ENCODE peak calls at places on chromosomes 16 and 17, in six cellular contexts. R is hepatocyte, V is GM23338, C is HCT116, O is GM23248, L is OCI-LY7. Y is an unnamed sample.
A peak's percentile ranks its signal among the peaks of the same experiment; 100 is the strongest.

GRCh38 chr17:10844667-10845387 is 6.9 kb upstream of the PIRT start:
- DNase-seq in R (peak; percentile 90), O (peak; percentile 77), C (peak; percentile 48), V (peak; percentile 87), L (peak; percentile 70), Y (peak; percentile 81)

GRCh38 chr16:83952940-83953795 is at the start of gene OSGIN1:
- DNase-seq in L (peak; percentile 33), C (peak; percentile 93), O (peak; percentile 99), R (peak; percentile 96), V (peak; percentile 54), Y (peak; percentile 59)

GRCh38 chr17:56020369-56020768 is 132.9 kb upstream of the ANKFN1 start:
- DNase-seq in L (no peak), R (no peak), O (no peak), C (no peak), V (no peak), Y (no peak)

GRCh38 chr17:12603566-12603965 is 62.1 kb upstream of the MYOCD start:
- DNase-seq in O (no peak), L (no peak), V (no peak), C (no peak), R (no peak), Y (no peak)

GRCh38 chr16:65878347-65878746 is 488.1 kb upstream of the CDH5 start:
- DNase-seq in L (no peak), V (no peak), R (no peak), C (no peak), O (no peak), Y (no peak)

GRCh38 chr16:88593064-88593463 is 22.9 kb downstream of the ZC3H18 start:
- DNase-seq in R (no peak), V (no peak), O (no peak), C (no peak), L (no peak), Y (no peak)

GRCh38 chr16:27550582-27550920 is 607 bp downstream of the KATNIP start:
- DNase-seq in L (no peak), C (no peak), R (no peak), O (no peak), V (no peak), Y (no peak)

GRCh38 chr16:66274335-66275110 is 92.0 kb upstream of the CDH5 start:
- DNase-seq in V (no peak), L (peak; percentile 31), C (peak; percentile 32), R (peak; percentile 41), O (peak; percentile 57), Y (no peak)

GRCh38 chr17:19727466-19728113 is 11.2 kb upstream of the SLC47A2 start:
- DNase-seq in C (no peak), V (no peak), R (peak; percentile 74), L (no peak), O (peak; percentile 89), Y (no peak)

GRCh38 chr16:88907768-88908167 is 41.3 kb upstream of the PABPN1L start:
- DNase-seq in L (no peak), C (no peak), R (no peak), V (no peak), O (peak; percentile 51), Y (no peak)

GRCh38 chr17:49029841-49030240 is 32.7 kb downstream of the IGF2BP1 start:
- DNase-seq in R (no peak), C (no peak), L (no peak), O (no peak), V (no peak), Y (no peak)

GRCh38 chr16:1713933-1714332 is 7.9 kb downstream of the MAPK8IP3 start:
- DNase-seq in C (no peak), R (no peak), V (peak; percentile 63), O (no peak), L (peak; percentile 65), Y (no peak)

GRCh38 chr16:86010680-86011141 is 111.7 kb downstream of the IRF8 start:
- DNase-seq in C (no peak), V (no peak), O (no peak), R (no peak), L (no peak), Y (no peak)

GRCh38 chr17:79413591-79413990 is 197.3 kb downstream of the RBFOX3 start:
- DNase-seq in L (no peak), O (no peak), C (no peak), V (no peak), R (no peak), Y (no peak)

GRCh38 chr17:31680126-31680525 is 178.9 kb downstream of the COPRS start:
- DNase-seq in R (no peak), V (no peak), O (no peak), L (no peak), C (no peak), Y (no peak)

GRCh38 chr17:74678541-74678940 is 34.2 kb downstream of the CD300LF start:
- DNase-seq in V (no peak), O (no peak), C (no peak), R (no peak), L (no peak), Y (no peak)

GRCh38 chr17:44557653-44558285 is 485 bp downstream of the FZD2 start:
- DNase-seq in R (peak; percentile 68), C (no peak), V (peak; percentile 64), O (peak; percentile 85), L (no peak), Y (peak; percentile 79)

GRCh38 chr17:42585353-42585752 is 7.8 kb upstream of the PSMC3IP start:
- DNase-seq in C (no peak), V (no peak), L (no peak), O (no peak), R (no peak), Y (no peak)

GRCh38 chr17:2028737-2029136 is 1.2 kb upstream of the DPH1 start:
- DNase-seq in L (no peak), C (no peak), V (no peak), R (no peak), O (no peak), Y (no peak)

GRCh38 chr17:2025622-2026309 is 632 bp upstream of the RTN4RL1 start:
- DNase-seq in V (peak; percentile 78), O (peak; percentile 80), L (no peak), C (no peak), R (peak; percentile 86), Y (peak; percentile 74)

GRCh38 chr17:2025220-2025621 is at the start of gene RTN4RL1:
- DNase-seq in C (peak; percentile 74), V (peak; percentile 72), O (peak; percentile 62), R (peak; percentile 61), L (peak; percentile 22), Y (peak; percentile 81)

GRCh38 chr17:2028234-2028614 is 1.7 kb upstream of the DPH1 start:
- DNase-seq in L (no peak), V (no peak), C (no peak), R (no peak), O (no peak), Y (no peak)

DNA sequence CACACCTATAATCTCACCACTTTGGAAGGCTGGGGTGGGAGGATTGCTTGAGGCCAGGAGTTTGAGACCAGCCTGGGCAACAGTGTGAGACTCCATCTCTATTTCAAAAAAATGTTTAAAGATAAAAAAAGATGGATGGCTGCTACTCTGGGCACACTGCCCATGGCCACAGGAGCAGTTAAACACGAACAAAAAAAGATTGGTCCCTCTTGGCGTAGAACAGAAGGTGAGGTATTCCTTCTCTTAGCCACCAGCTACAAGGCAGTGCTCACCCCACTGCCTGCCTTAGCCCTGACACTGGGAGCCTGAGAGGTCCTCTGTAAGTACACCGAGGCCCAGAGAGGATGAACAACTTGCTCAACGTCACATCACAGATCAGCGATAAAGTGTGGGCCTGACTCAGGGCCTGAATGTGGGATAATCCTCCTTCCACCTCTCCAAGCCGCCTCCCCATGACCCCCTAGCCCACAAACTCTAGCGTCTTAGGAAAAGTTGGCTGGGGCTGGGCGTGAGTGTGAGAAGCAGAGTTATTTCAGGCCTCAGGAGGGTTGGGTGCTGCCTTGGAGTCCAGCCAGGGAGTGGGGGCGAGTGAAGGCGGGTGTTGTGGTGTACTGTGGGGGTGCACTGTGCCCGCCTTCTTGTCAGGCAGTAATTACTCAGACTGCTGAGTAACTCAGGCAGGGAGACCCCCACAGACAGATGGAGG is 2.3 kb upstream of the DPH1 start:
- DNase-seq in V (no peak), C (no peak), L (no peak), R (no peak), O (no peak), Y (no peak)
- H3K4me1 ChIP-seq in V (peaks cover 4% of the 10 kb centered on the region), C (peaks cover 37% of the 10 kb centered on the region), L (peaks cover 18% of the 10 kb centered on the region), R (peaks cover 23% of the 10 kb centered on the region), O (peaks cover 12% of the 10 kb centered on the region), Y (peaks cover 23% of the 10 kb centered on the region)

DNA sequence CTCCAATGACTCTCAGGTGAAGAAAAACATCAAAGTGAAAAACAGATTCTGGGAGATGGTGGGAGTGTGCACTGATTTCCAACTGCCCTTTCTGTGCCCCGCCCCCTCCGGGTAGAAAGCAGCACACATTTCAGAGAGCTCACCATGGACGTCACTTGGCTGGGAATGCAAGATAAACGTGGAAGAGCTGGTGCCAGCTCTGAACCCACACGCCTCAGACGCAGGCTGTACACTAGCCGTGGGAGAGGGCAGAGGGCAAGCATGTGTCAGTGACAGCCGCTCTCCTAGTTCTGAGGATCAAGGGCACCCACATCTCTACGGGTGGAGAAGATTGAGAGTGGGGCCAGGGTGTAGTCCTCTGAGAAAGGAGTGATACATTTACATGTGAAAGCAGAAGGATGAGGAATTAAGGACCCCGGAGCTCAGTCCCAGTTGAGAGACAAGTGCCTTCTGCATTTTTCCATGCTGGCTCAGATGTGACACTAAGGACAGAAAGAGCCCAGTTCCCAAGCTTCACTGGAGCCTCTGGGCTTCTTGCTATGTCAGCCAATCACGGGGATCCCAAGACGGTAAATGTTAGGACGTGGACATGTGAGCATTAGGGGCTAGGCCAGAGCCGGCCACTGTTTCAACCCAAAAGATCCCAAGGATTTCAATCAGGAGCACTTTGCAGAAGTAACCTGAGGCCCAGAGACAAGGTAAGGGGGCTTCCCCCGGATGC is 101.3 kb downstream of the ZFHX3 start:
- DNase-seq in L (no peak), C (no peak), V (no peak), R (no peak), O (no peak), Y (no peak)
- H4K20me1 ChIP-seq in L (no peaks in the 10 kb centered on the region), C (no peaks in the 10 kb centered on the region), V (no peaks in the 10 kb centered on the region), R (no peaks in the 10 kb centered on the region), O (peaks cover 8% of the 10 kb centered on the region), Y (peaks cover 19% of the 10 kb centered on the region)

GRCh38 chr16:9661336-9661735 is 520.9 kb downstream of the GRIN2A start:
- DNase-seq in V (no peak), L (no peak), C (no peak), R (no peak), O (no peak), Y (no peak)
- TF ChIP-seq EZH2phosphoT487 in V (no peak), L (no peak), C (no peak), R (no peak), O (no peak), Y (no peak)

GRCh38 chr17:57874434-57875108 is 24.7 kb upstream of the MRPS23 start:
- DNase-seq in C (no peak), R (peak; percentile 91), V (peak; percentile 97), L (no peak), O (peak; percentile 98), Y (peak; percentile 88)

GRCh38 chr17:57877803-57878202 is 28.0 kb upstream of the MRPS23 start:
- DNase-seq in V (no peak), L (no peak), R (no peak), C (no peak), O (no peak), Y (no peak)

GRCh38 chr17:57875109-57876022 is 25.5 kb upstream of the MRPS23 start:
- DNase-seq in L (no peak), O (peak; percentile 98), R (peak; percentile 93), V (peak; percentile 91), C (peak; percentile 90), Y (peak; percentile 80)

GRCh38 chr17:57876023-57876865 is 26.4 kb upstream of the MRPS23 start:
- DNase-seq in V (peak; percentile 63), O (no peak), L (peak; percentile 14), R (no peak), C (no peak), Y (no peak)

DNA sequence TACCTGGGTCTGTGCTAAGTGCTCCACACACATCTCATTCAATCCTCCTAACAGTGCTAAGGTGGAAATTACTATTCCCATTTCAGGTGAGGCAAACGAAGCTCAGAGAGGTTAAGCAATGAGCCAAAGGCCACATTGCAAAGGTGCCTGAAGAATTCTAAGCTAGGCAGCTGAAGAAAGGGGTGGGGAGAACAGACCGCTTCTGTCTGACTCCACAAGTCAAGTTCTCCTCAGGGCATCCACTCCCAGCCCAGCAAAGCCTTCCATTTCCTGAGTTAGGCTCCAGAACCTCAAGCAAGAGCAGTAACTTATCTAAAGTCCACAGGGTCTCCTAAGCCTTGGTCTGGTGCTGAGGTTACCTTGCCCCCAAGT is 27.0 kb upstream of the MRPS23 start:
- DNase-seq in V (no peak), L (no peak), O (no peak), R (no peak), C (no peak), Y (no peak)
- H3K4me1 ChIP-seq in V (peaks cover 66% of the 10 kb centered on the region), L (peaks cover 16% of the 10 kb centered on the region), O (peaks cover 81% of the 10 kb centered on the region), R (peaks cover 59% of the 10 kb centered on the region), C (peaks cover 100% of the 10 kb centered on the region), Y (peaks cover 39% of the 10 kb centered on the region)